ENCODE peak calls at places on chromosome 19, in seven cellular contexts. R is hypothalamus, M is fibroblast of lung, F is EL, C is prostate gland, L is omental fat pad, A is HT1080. T is an unnamed sample.

GRCh38 chr19:54096642-54097106 is 3.9 kb downstream of the OSCAR start:
- DNase-seq in R (no peak), M (peak; percentile 41), F (peak; percentile 54), C (no peak), L (no peak), A (peak; percentile 25), T (peak; percentile 43)

GRCh38 chr19:32976223-32976805 is 4.3 kb downstream of the FAAP24 start:
- DNase-seq in R (peak; percentile 23), M (peak; percentile 74), F (peak; percentile 58), C (peak; percentile 72), L (peak; percentile 75), A (peak; percentile 58), T (peak; percentile 72)

GRCh38 chr19:1082165-1082927 is 12.8 kb downstream of the POLR2E start:
- DNase-seq in R (no peak), M (no peak), F (peak; percentile 61), C (peak; percentile 91), L (no peak), A (no peak), T (no peak)

GRCh38 chr19:40659566-40659965 is 30.9 kb downstream of the NUMBL start:
- DNase-seq in R (no peak), M (no peak), F (no peak), C (no peak), L (no peak), A (no peak), T (no peak)

GRCh38 chr19:33740811-33741396 is 55.8 kb upstream of the KCTD15 start:
- DNase-seq in R (no peak), M (peak; percentile 24), F (peak; percentile 26), C (no peak), L (no peak), A (peak; percentile 15), T (peak; percentile 20)

GRCh38 chr19:4379383-4380253 is 20.7 kb downstream of the SH3GL1 start:
- DNase-seq in R (no peak), M (no peak), F (peak; percentile 41), C (peak; percentile 82), L (peak; percentile 43), A (peak; percentile 44), T (no peak)

GRCh38 chr19:3983936-3984583 is 1.2 kb downstream of the EEF2 start:
- DNase-seq in R (no peak), M (peak; percentile 60), F (no peak), C (peak; percentile 38), L (no peak), A (no peak), T (peak; percentile 38)

GRCh38 chr19:4175669-4175931 is 6.8 kb downstream of the SIRT6 start:
- DNase-seq in R (no peak), M (no peak), F (no peak), C (no peak), L (no peak), A (no peak), T (no peak)

GRCh38 chr19:55248166-55248675 is 10.6 kb downstream of the PPP6R1 start:
- DNase-seq in R (no peak), M (no peak), F (no peak), C (no peak), L (no peak), A (no peak), T (no peak)

GRCh38 chr19:3370728-3371591 is 4.6 kb downstream of the NFIC start:
- DNase-seq in R (no peak), M (no peak), F (no peak), C (no peak), L (no peak), A (no peak), T (no peak)

GRCh38 chr19:39409207-39409885 is 2.7 kb downstream of the ZFP36 start:
- DNase-seq in R (peak; percentile 73), M (no peak), F (peak; percentile 75), C (peak; percentile 98), L (no peak), A (no peak), T (peak; percentile 56)

T was measured in AG08395.